ENCODE peak calls at places on chromosomes 5 and 9, in five cellular contexts. One of them, this sample, is unnamed.
A peak's percentile ranks its signal among the peaks of the same experiment; 100 is the strongest.

GRCh38 chr5:138470322-138471285 is 5.3 kb downstream of the EGR1 start:
- DNase-seq in lower lobe of right lung: peak; percentile 38
- DNase-seq in neural crest cell: no peak
- DNase-seq in CD4-positive, alpha-beta T cell: no peak
- DNase-seq in natural killer cell: no peak
- DNase-seq in this sample: no peak

GRCh38 chr9:114995681-114996221 is 65.4 kb upstream of the TNFSF8 start:
- DNase-seq in neural crest cell: no peak
- DNase-seq in natural killer cell: no peak
- DNase-seq in lower lobe of right lung: peak; percentile 71
- DNase-seq in CD4-positive, alpha-beta T cell: no peak
- DNase-seq in this sample: no peak

GRCh38 chr9:132008871-132009812 is 70.5 kb downstream of the MED27 start:
- DNase-seq in CD4-positive, alpha-beta T cell: no peak
- DNase-seq in natural killer cell: no peak
- DNase-seq in neural crest cell: no peak
- DNase-seq in lower lobe of right lung: no peak
- DNase-seq in this sample: no peak

GRCh38 chr9:3954950-3955670 is 344.8 kb downstream of the GLIS3 start:
- DNase-seq in natural killer cell: no peak
- DNase-seq in CD4-positive, alpha-beta T cell: no peak
- DNase-seq in lower lobe of right lung: no peak
- DNase-seq in neural crest cell: no peak
- DNase-seq in this sample: no peak

GRCh38 chr9:79639354-79639753 is 67.6 kb downstream of the TLE4 start:
- DNase-seq in CD4-positive, alpha-beta T cell: no peak
- DNase-seq in natural killer cell: no peak
- DNase-seq in neural crest cell: no peak
- DNase-seq in lower lobe of right lung: no peak
- DNase-seq in this sample: no peak

GRCh38 chr5:87048156-87048555 is 219.5 kb upstream of the RASA1 start:
- DNase-seq in CD4-positive, alpha-beta T cell: no peak
- DNase-seq in natural killer cell: no peak
- DNase-seq in lower lobe of right lung: no peak
- DNase-seq in neural crest cell: no peak
- DNase-seq in this sample: no peak

GRCh38 chr5:20570486-20570885 is 582.5 kb upstream of the CDH18 start:
- DNase-seq in lower lobe of right lung: no peak
- DNase-seq in neural crest cell: no peak
- DNase-seq in natural killer cell: no peak
- DNase-seq in CD4-positive, alpha-beta T cell: no peak
- DNase-seq in this sample: no peak

GRCh38 chr5:159022178-159022556 is 77.5 kb downstream of the EBF1 start:
- DNase-seq in lower lobe of right lung: peak; percentile 53
- DNase-seq in natural killer cell: no peak
- DNase-seq in CD4-positive, alpha-beta T cell: no peak
- DNase-seq in neural crest cell: peak; percentile 25
- DNase-seq in this sample: no peak

GRCh38 chr9:89080193-89080592 is 88.9 kb downstream of the S1PR3 start:
- DNase-seq in lower lobe of right lung: no peak
- DNase-seq in CD4-positive, alpha-beta T cell: no peak
- DNase-seq in neural crest cell: no peak
- DNase-seq in natural killer cell: no peak
- DNase-seq in this sample: no peak

GRCh38 chr5:139100825-139101224 is 97.3 kb downstream of the SIL1 start:
- DNase-seq in natural killer cell: no peak
- DNase-seq in lower lobe of right lung: no peak
- DNase-seq in neural crest cell: no peak
- DNase-seq in CD4-positive, alpha-beta T cell: no peak
- DNase-seq in this sample: no peak

GRCh38 chr9:124260769-124261603 is 3.2 kb downstream of the NEK6 start:
- DNase-seq in neural crest cell: no peak
- DNase-seq in lower lobe of right lung: no peak
- DNase-seq in natural killer cell: no peak
- DNase-seq in CD4-positive, alpha-beta T cell: no peak
- DNase-seq in this sample: no peak

GRCh38 chr9:97873410-97873809 is 20.4 kb downstream of the FOXE1 start:
- DNase-seq in CD4-positive, alpha-beta T cell: no peak
- DNase-seq in neural crest cell: no peak
- DNase-seq in natural killer cell: no peak
- DNase-seq in lower lobe of right lung: no peak
- DNase-seq in this sample: no peak

GRCh38 chr9:68545033-68545705 is 4.5 kb upstream of the TMEM252 start:
- DNase-seq in lower lobe of right lung: no peak
- DNase-seq in natural killer cell: no peak
- DNase-seq in neural crest cell: no peak
- DNase-seq in CD4-positive, alpha-beta T cell: no peak
- DNase-seq in this sample: no peak

GRCh38 chr9:128923493-128923883 is 2.7 kb downstream of the PHYHD1 start:
- DNase-seq in neural crest cell: no peak
- DNase-seq in natural killer cell: no peak
- DNase-seq in CD4-positive, alpha-beta T cell: no peak
- DNase-seq in lower lobe of right lung: no peak
- DNase-seq in this sample: no peak

GRCh38 chr9:28848671-28849070 is 1275.4 kb upstream of the C9orf72 start:
- DNase-seq in CD4-positive, alpha-beta T cell: no peak
- DNase-seq in lower lobe of right lung: no peak
- DNase-seq in neural crest cell: no peak
- DNase-seq in natural killer cell: no peak
- DNase-seq in this sample: no peak

GRCh38 chr5:118692811-118693342 is 295.5 kb downstream of the DTWD2 start:
- DNase-seq in neural crest cell: no peak
- DNase-seq in CD4-positive, alpha-beta T cell: no peak
- DNase-seq in natural killer cell: no peak
- DNase-seq in lower lobe of right lung: no peak
- DNase-seq in this sample: no peak

GRCh38 chr9:137286980-137287383 is 9.5 kb downstream of the TOR4A start:
- DNase-seq in neural crest cell: no peak
- DNase-seq in CD4-positive, alpha-beta T cell: no peak
- DNase-seq in natural killer cell: no peak
- DNase-seq in lower lobe of right lung: peak; percentile 52
- DNase-seq in this sample: no peak

GRCh38 chr9:137150485-137151060 is 11.6 kb downstream of the GRIN1 start:
- DNase-seq in neural crest cell: no peak
- DNase-seq in lower lobe of right lung: no peak
- DNase-seq in CD4-positive, alpha-beta T cell: no peak
- DNase-seq in natural killer cell: no peak
- DNase-seq in this sample: peak; percentile 55

GRCh38 chr9:805151-805550 is 36.3 kb upstream of the DMRT1 start:
- DNase-seq in lower lobe of right lung: no peak
- DNase-seq in neural crest cell: no peak
- DNase-seq in natural killer cell: no peak
- DNase-seq in CD4-positive, alpha-beta T cell: no peak
- DNase-seq in this sample: no peak

GRCh38 chr9:114336699-114337395 is 7.2 kb downstream of the ORM2 start:
- DNase-seq in CD4-positive, alpha-beta T cell: no peak
- DNase-seq in lower lobe of right lung: no peak
- DNase-seq in natural killer cell: no peak
- DNase-seq in neural crest cell: no peak
- DNase-seq in this sample: no peak

GRCh38 chr5:151123897-151124751 is 33.5 kb downstream of the ANXA6 start:
- DNase-seq in natural killer cell: no peak
- DNase-seq in neural crest cell: no peak
- DNase-seq in CD4-positive, alpha-beta T cell: no peak
- DNase-seq in lower lobe of right lung: no peak
- DNase-seq in this sample: peak; percentile 80

GRCh38 chr5:78972654-78973428 is 12.3 kb downstream of the ARSB start:
- DNase-seq in natural killer cell: no peak
- DNase-seq in neural crest cell: no peak
- DNase-seq in lower lobe of right lung: no peak
- DNase-seq in CD4-positive, alpha-beta T cell: no peak
- DNase-seq in this sample: no peak

GRCh38 chr5:14386882-14387575 is 194.6 kb upstream of the OTULINL start:
- DNase-seq in neural crest cell: no peak
- DNase-seq in CD4-positive, alpha-beta T cell: no peak
- DNase-seq in lower lobe of right lung: no peak
- DNase-seq in natural killer cell: no peak
- DNase-seq in this sample: no peak

GRCh38 chr5:178387856-178388190 is 155.2 kb upstream of the PHYKPL start:
- DNase-seq in neural crest cell: no peak
- DNase-seq in CD4-positive, alpha-beta T cell: no peak
- DNase-seq in natural killer cell: no peak
- DNase-seq in lower lobe of right lung: peak; percentile 36
- DNase-seq in this sample: no peak

GRCh38 chr5:62722360-62722759 is 143.7 kb downstream of the LRRC70 start:
- DNase-seq in neural crest cell: no peak
- DNase-seq in CD4-positive, alpha-beta T cell: no peak
- DNase-seq in natural killer cell: no peak
- DNase-seq in lower lobe of right lung: no peak
- DNase-seq in this sample: no peak
- TF ChIP-seq CTCF in neural crest cell: peak; percentile 27
- TF ChIP-seq CTCF in CD4-positive, alpha-beta T cell: no peak
- TF ChIP-seq CTCF in natural killer cell: no peak
- TF ChIP-seq CTCF in lower lobe of right lung: no peak
- TF ChIP-seq CTCF in this sample: no peak

DNA sequence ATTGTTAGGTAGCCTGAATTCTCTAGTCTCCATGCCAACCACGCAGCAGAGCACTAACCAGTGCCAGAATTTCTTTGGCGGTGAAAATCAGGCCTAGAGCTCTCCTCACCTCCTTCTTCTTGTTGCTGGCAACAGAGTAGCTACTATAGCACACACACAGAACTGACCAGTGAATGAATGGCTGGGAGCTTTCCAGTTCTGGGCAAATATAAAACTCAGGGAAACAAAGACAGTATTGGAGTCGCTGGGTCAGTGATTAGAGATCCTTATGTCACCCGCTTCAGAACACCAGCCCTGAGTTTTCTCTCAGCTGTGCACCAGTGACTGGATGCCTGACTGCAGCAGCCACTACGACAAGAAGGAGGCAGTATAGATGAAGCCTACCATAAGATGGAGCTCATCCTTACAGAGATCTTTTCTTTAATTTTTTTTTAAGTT is 26.9 kb upstream of the FEM1C start:
- DNase-seq in neural crest cell: no peak
- DNase-seq in CD4-positive, alpha-beta T cell: no peak
- DNase-seq in lower lobe of right lung: no peak
- DNase-seq in natural killer cell: no peak
- DNase-seq in this sample: no peak
- TF ChIP-seq CTCF in neural crest cell: no peak
- TF ChIP-seq CTCF in CD4-positive, alpha-beta T cell: no peak
- TF ChIP-seq CTCF in lower lobe of right lung: no peak
- TF ChIP-seq CTCF in natural killer cell: no peak
- TF ChIP-seq CTCF in this sample: no peak

DNA sequence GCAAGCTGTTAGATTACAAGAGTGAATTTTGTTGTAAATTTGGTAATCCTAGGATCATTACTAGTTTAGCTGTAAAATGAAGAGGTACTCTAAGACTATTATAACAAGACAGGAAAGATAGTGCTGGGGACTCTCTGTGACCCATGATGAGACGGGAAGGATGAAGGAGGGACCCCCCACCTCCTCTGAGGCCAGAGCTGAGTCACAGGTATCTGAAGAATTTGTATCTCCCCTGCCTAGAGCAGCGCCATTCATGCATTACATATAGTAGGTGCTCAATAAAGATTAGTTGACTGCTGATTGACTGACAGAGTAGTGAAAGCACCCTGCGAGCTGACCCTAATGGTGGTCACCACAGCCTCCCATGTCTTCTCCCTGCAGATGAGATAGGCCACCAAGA is 202.8 kb downstream of the SNX18 start:
- DNase-seq in natural killer cell: no peak
- DNase-seq in CD4-positive, alpha-beta T cell: no peak
- DNase-seq in neural crest cell: no peak
- DNase-seq in lower lobe of right lung: no peak
- DNase-seq in this sample: no peak
- TF ChIP-seq CTCF in natural killer cell: no peak
- TF ChIP-seq CTCF in CD4-positive, alpha-beta T cell: no peak
- TF ChIP-seq CTCF in neural crest cell: no peak
- TF ChIP-seq CTCF in lower lobe of right lung: no peak
- TF ChIP-seq CTCF in this sample: no peak

GRCh38 chr9:112970939-112971338 is 41.1 kb downstream of the ZNF883 start:
- DNase-seq in lower lobe of right lung: no peak
- DNase-seq in natural killer cell: no peak
- DNase-seq in CD4-positive, alpha-beta T cell: no peak
- DNase-seq in neural crest cell: no peak
- DNase-seq in this sample: no peak
- TF ChIP-seq CTCF in lower lobe of right lung: no peak
- TF ChIP-seq CTCF in natural killer cell: no peak
- TF ChIP-seq CTCF in CD4-positive, alpha-beta T cell: no peak
- TF ChIP-seq CTCF in neural crest cell: no peak
- TF ChIP-seq CTCF in this sample: no peak

GRCh38 chr5:143957455-143957854 is 145.5 kb downstream of the HMHB1 start:
- DNase-seq in natural killer cell: no peak
- DNase-seq in neural crest cell: no peak
- DNase-seq in CD4-positive, alpha-beta T cell: no peak
- DNase-seq in lower lobe of right lung: no peak
- DNase-seq in this sample: no peak
- TF ChIP-seq CTCF in natural killer cell: no peak
- TF ChIP-seq CTCF in neural crest cell: peak; percentile 58
- TF ChIP-seq CTCF in CD4-positive, alpha-beta T cell: peak; percentile 25
- TF ChIP-seq CTCF in lower lobe of right lung: no peak
- TF ChIP-seq CTCF in this sample: no peak

DNA sequence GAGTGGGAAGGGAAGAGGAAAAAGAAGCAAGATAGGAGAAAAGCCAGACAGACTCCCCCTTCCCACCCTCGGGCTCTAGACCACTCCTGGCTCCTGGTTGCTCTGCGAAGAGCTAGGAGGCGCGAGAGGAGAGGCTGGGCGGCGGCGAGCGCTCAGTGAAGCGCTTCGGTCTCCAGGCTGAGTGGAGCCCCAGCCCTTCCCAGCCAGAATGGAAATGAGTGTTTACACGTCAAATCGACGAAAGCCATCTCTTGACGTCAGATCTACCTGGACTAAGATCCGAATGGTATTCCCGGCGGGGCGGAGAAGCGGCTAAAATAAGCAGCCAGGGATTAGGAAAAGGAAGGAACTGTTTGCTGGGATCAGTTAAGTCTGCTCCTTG is at the start of gene PCSK1:
- DNase-seq in neural crest cell: peak; percentile 11
- DNase-seq in lower lobe of right lung: no peak
- DNase-seq in CD4-positive, alpha-beta T cell: no peak
- DNase-seq in natural killer cell: no peak
- DNase-seq in this sample: no peak
- TF ChIP-seq CTCF in neural crest cell: no peak
- TF ChIP-seq CTCF in lower lobe of right lung: no peak
- TF ChIP-seq CTCF in CD4-positive, alpha-beta T cell: no peak
- TF ChIP-seq CTCF in natural killer cell: no peak
- TF ChIP-seq CTCF in this sample: no peak

GRCh38 chr5:91928751-91929521 is 545.8 kb upstream of the ARRDC3 start:
- DNase-seq in natural killer cell: no peak
- DNase-seq in lower lobe of right lung: no peak
- DNase-seq in neural crest cell: no peak
- DNase-seq in CD4-positive, alpha-beta T cell: no peak
- DNase-seq in this sample: no peak
- TF ChIP-seq CTCF in natural killer cell: no peak
- TF ChIP-seq CTCF in lower lobe of right lung: peak; percentile 43
- TF ChIP-seq CTCF in neural crest cell: peak; percentile 78
- TF ChIP-seq CTCF in CD4-positive, alpha-beta T cell: peak; percentile 17
- TF ChIP-seq CTCF in this sample: no peak

GRCh38 chr9:10605388-10605787 is 7.4 kb downstream of the PTPRD start:
- DNase-seq in neural crest cell: no peak
- DNase-seq in lower lobe of right lung: no peak
- DNase-seq in CD4-positive, alpha-beta T cell: no peak
- DNase-seq in natural killer cell: no peak
- DNase-seq in this sample: no peak

DNA sequence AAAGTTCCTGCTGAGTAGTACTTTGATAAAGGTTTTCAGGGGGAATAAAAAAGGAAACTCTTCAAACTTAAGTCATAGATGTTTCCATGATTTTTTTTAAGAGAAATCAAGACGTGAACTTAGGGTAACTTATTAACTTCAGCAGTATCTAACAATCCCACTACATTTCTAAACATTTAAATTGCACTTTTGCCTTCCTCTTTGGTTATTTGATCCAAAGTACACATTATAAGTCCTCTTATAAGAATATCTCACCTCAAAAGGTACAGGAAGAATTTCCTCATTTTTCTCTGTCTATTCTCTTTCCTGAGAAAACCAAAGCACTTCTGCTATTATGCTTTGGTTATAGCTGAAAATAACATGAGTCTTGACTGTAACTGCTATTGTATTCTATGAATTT is 7.9 kb downstream of the PTPRD start:
- DNase-seq in CD4-positive, alpha-beta T cell: no peak
- DNase-seq in lower lobe of right lung: no peak
- DNase-seq in natural killer cell: no peak
- DNase-seq in neural crest cell: no peak
- DNase-seq in this sample: no peak
- TF ChIP-seq CTCF in CD4-positive, alpha-beta T cell: no peak
- TF ChIP-seq CTCF in lower lobe of right lung: no peak
- TF ChIP-seq CTCF in natural killer cell: no peak
- TF ChIP-seq CTCF in neural crest cell: no peak
- TF ChIP-seq CTCF in this sample: no peak

This sample was measured in activated B cell treated with CpG ODN at 0.5 μM for 24 hours.